ENCODE peak calls at places on chromosomes 16 and 17, in four cellular contexts. M, Q, P and N are unnamed samples. For H3K9me3, the result is how much of the 10 kb centered on the place peaks cover.

GRCh38 chr16:17265177-17265576 is 205.6 kb downstream of the XYLT1 start:
- DNase-seq in P (no peak), Q (no peak), M (no peak), N (no peak)

GRCh38 chr16:59067207-59067606 is 333.1 kb upstream of the GOT2 start:
- DNase-seq in Q (no peak), M (no peak), P (peak), N (no peak)

GRCh38 chr16:27286446-27286845 is 17.9 kb upstream of the NSMCE1 start:
- DNase-seq in P (peak), Q (no peak), M (no peak), N (no peak)

GRCh38 chr17:29565643-29566472 is 979 bp downstream of the ABHD15 start:
- DNase-seq in P (peak), M (peak), Q (no peak), N (peak)

GRCh38 chr17:83189673-83190385 is 110.4 kb downstream of the METRNL start:
- DNase-seq in M (no peak), P (no peak), Q (peak), N (peak)

GRCh38 chr16:30368122-30368791 is 2.0 kb downstream of the TBC1D10B start:
- DNase-seq in Q (no peak), M (no peak), P (no peak), N (no peak)

GRCh38 chr16:69434066-69434465 is 9.6 kb downstream of the CYB5B start:
- DNase-seq in Q (no peak), M (no peak), P (no peak), N (no peak)

GRCh38 chr16:70715113-70715711 is 29.4 kb upstream of the MTSS2 start:
- DNase-seq in M (no peak), P (peak), Q (peak), N (no peak)

GRCh38 chr16:16149710-16150116 is 73.6 kb downstream of the ABCC6 start:
- DNase-seq in Q (no peak), P (no peak), M (no peak), N (no peak)

GRCh38 chr16:4918790-4919210 is 18.1 kb downstream of the PPL start:
- DNase-seq in M (no peak), Q (no peak), P (no peak), N (no peak)

GRCh38 chr17:14903810-14904209 is 361.3 kb downstream of the PMP22 start:
- DNase-seq in Q (no peak), M (no peak), P (no peak), N (no peak)

GRCh38 chr16:27840311-27841060 is 223.0 kb downstream of the GSG1L start:
- DNase-seq in P (no peak), M (no peak), Q (no peak), N (no peak)

GRCh38 chr16:50747206-50747956 is 5.5 kb downstream of the CYLD start:
- DNase-seq in Q (no peak), P (no peak), M (no peak), N (peak)

GRCh38 chr16:1458336-1458976 is 14.1 kb upstream of the CCDC154 start:
- DNase-seq in Q (no peak), M (no peak), P (no peak), N (no peak)

GRCh38 chr16:14069818-14070217 is 1.3 kb upstream of the MRTFB start:
- DNase-seq in Q (no peak), M (no peak), P (no peak), N (no peak)

GRCh38 chr17:78715000-78715771 is 66.9 kb downstream of the CYTH1 start:
- DNase-seq in M (no peak), P (no peak), Q (no peak), N (no peak)

GRCh38 chr16:80300456-80300855 is 240.3 kb upstream of the DYNLRB2 start:
- DNase-seq in P (no peak), M (no peak), Q (no peak), N (no peak)

GRCh38 chr16:57591086-57591869 is 37.2 kb upstream of the ADGRG1 start:
- DNase-seq in Q (peak), M (peak), P (peak), N (peak)

GRCh38 chr17:4487820-4488716 is 10.6 kb upstream of the SPNS2 start:
- DNase-seq in P (no peak), M (no peak), Q (no peak), N (no peak)

GRCh38 chr16:86092586-86093480 is 193.9 kb downstream of the IRF8 start:
- DNase-seq in Q (no peak), M (no peak), P (no peak), N (no peak)

GRCh38 chr16:66472961-66473610 is 46.0 kb downstream of the BEAN1 start:
- DNase-seq in P (no peak), M (no peak), Q (no peak), N (no peak)

GRCh38 chr16:24688359-24688758 is 41.1 kb upstream of the TNRC6A start:
- DNase-seq in Q (no peak), P (no peak), M (no peak), N (no peak)

GRCh38 chr17:38602453-38602852 is 3.3 kb downstream of the SRCIN1 start:
- DNase-seq in Q (no peak), M (no peak), P (no peak), N (no peak)

GRCh38 chr17:7589204-7589868 is 558 bp downstream of the SOX15 start:
- DNase-seq in M (peak), P (peak), Q (peak), N (peak)

GRCh38 chr17:48871035-48871550 is 21.5 kb upstream of the ATP5MC1 start:
- DNase-seq in P (no peak), Q (no peak), M (no peak), N (no peak)

GRCh38 chr16:59634951-59635350 is 900.8 kb upstream of the GOT2 start:
- DNase-seq in P (no peak), M (no peak), Q (no peak), N (no peak)

GRCh38 chr16:57475711-57476339 is 10.5 kb downstream of the DOK4 start:
- DNase-seq in Q (no peak), P (no peak), M (peak), N (peak)

GRCh38 chr17:35788504-35788998 is 6.9 kb downstream of the MMP28 start:
- DNase-seq in Q (no peak), P (no peak), M (no peak), N (no peak)

GRCh38 chr16:31676731-31677130 is 149.0 kb downstream of the AHSP start:
- DNase-seq in P (no peak), Q (no peak), M (no peak), N (no peak)
- H3K9me3 ChIP-seq in P (under half), Q (under half), M (under half), N (under half)

GRCh38 chr16:78837706-78838105 is 738.3 kb downstream of the WWOX start:
- DNase-seq in Q (no peak), P (no peak), M (no peak), N (no peak)
- H3K4me3 ChIP-seq in Q (no peak), P (no peak), M (no peak), N (no peak)

GRCh38 chr16:75387951-75388350 is 45.4 kb downstream of the CFDP1 start:
- DNase-seq in P (no peak), Q (no peak), M (no peak), N (no peak)
- H3K9me3 ChIP-seq in P (under half), Q (under half), M (under half), N (under half)

DNA sequence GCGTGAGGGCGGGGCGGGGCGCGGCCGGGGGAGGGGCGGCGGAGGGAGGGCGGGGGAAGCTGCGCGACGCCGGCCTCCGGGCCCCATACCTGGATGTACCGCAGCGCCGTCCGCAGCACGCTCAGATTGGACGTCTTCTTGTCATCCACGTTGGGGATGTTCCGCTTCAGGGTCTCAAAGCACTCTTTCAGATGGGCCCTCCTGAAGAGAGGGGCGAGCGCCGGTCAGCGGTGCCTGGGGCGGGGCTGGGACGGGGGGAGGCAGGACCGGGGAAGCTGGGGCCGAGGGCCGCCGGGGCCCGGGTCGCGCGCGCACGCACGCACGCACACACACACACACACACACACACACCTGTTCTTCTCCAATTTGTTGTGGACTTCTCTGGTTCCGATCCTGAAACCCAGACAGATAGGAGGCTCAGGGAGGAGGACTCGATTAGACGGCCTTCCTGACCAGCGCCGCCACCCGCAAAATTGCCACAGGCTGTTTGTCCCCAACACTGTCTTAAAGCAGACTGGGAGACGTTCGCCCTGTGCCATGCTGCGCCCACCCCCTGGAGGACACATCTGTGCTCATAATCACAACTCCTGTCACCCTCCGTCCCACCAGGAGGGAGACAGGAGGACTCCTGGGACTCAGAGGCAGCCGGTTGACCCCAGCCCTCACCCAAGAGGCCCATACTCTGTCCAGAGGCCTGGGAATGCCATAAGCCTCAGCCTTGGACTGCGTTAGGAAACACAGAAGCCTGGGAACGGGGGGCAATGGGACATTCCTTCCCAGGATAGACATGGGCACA is 6.7 kb downstream of the MNT start:
- DNase-seq in P (no peak), M (no peak), Q (no peak), N (no peak)
- H3K4me3 ChIP-seq in P (peak), M (peak), Q (peak), N (no peak)